ENCODE peak calls at places on chromosomes 11 and 22, in four cellular contexts. B is breast epithelium, L is heart left ventricle, R is H1. T is an unnamed sample.

GRCh38 chr11:26720003-26720402 is 1.9 kb downstream of the SLC5A12 start:
- DNase-seq in B (no peak), L (no peak), R (no peak), T (no peak)

GRCh38 chr11:11884774-11885481 is 43.2 kb downstream of the USP47 start:
- DNase-seq in B (no peak), L (no peak), R (no peak), T (no peak)

GRCh38 chr11:4637662-4638047 is 378 bp downstream of the OR51D1 start:
- DNase-seq in B (no peak), L (no peak), R (no peak), T (no peak)

GRCh38 chr11:48029686-48030279 is 49.4 kb downstream of the PTPRJ start:
- DNase-seq in B (no peak), L (no peak), R (no peak), T (no peak)

GRCh38 chr11:71977743-71978418 is 20.8 kb upstream of the IL18BP start:
- DNase-seq in B (no peak), L (no peak), R (no peak), T (peak; percentile 52)

GRCh38 chr22:36510966-36511881 is 4.4 kb upstream of the FOXRED2 start:
- DNase-seq in B (no peak), L (no peak), R (no peak), T (no peak)

GRCh38 chr11:86551286-86551685 is 121.1 kb downstream of the ME3 start:
- DNase-seq in B (no peak), L (no peak), R (no peak), T (no peak)

GRCh38 chr11:95218149-95218548 is 12.9 kb downstream of the SESN3 start:
- DNase-seq in B (no peak), L (no peak), R (no peak), T (no peak)

GRCh38 chr11:114366331-114367243 is 33.7 kb downstream of the C11orf71 start:
- DNase-seq in B (no peak), L (no peak), R (no peak), T (no peak)

GRCh38 chr11:10398525-10398924 is 56.5 kb upstream of the AMPD3 start:
- DNase-seq in B (no peak), L (peak; percentile 58), R (no peak), T (peak; percentile 84)

GRCh38 chr11:57306941-57307598 is 17.7 kb downstream of the TNKS1BP1 start:
- DNase-seq in B (no peak), L (no peak), R (no peak), T (peak; percentile 84)

GRCh38 chr11:20112291-20113146 is 47.8 kb downstream of the DBX1 start:
- DNase-seq in B (peak; percentile 75), L (peak; percentile 91), R (no peak), T (peak; percentile 77)

GRCh38 chr11:1283091-1283511 is 26.3 kb downstream of the TOLLIP start:
- DNase-seq in B (no peak), L (no peak), R (no peak), T (no peak)

GRCh38 chr11:120168108-120168959 is 30.4 kb upstream of the TRIM29 start:
- DNase-seq in B (no peak), L (no peak), R (no peak), T (no peak)

GRCh38 chr11:134049303-134049702 is 19.6 kb upstream of the JAM3 start:
- DNase-seq in B (no peak), L (no peak), R (no peak), T (peak; percentile 77)

GRCh38 chr22:36296690-36297089 is 43.8 kb downstream of the APOL1 start:
- DNase-seq in B (no peak), L (no peak), R (no peak), T (no peak)

GRCh38 chr11:63769719-63770443 is 1.3 kb upstream of the ZFTA start:
- DNase-seq in B (no peak), L (peak; percentile 32), R (no peak), T (no peak)

GRCh38 chr11:47852053-47852452 is 3.9 kb upstream of the NUP160 start:
- DNase-seq in B (no peak), L (no peak), R (no peak), T (no peak)

GRCh38 chr22:38310518-38311330 is 6.5 kb downstream of the CSNK1E start:
- DNase-seq in B (no peak), L (peak; percentile 59), R (no peak), T (no peak)

GRCh38 chr11:102312656-102313055 is 4.6 kb upstream of the BIRC3 start:
- DNase-seq in B (no peak), L (no peak), R (no peak), T (no peak)

GRCh38 chr11:3786781-3787428 is 10.4 kb downstream of the NUP98 start:
- DNase-seq in B (no peak), L (no peak), R (no peak), T (no peak)

GRCh38 chr11:104602643-104603042 is 295.6 kb downstream of the CASP12 start:
- DNase-seq in B (no peak), L (no peak), R (no peak), T (no peak)

GRCh38 chr11:19460718-19461405 is 220.1 kb upstream of the E2F8 start:
- DNase-seq in B (no peak), L (peak; percentile 46), R (no peak), T (no peak)

GRCh38 chr11:62710001-62710345 is 2.5 kb downstream of the GNG3 start:
- DNase-seq in B (no peak), L (no peak), R (no peak), T (no peak)

GRCh38 chr11:11391796-11392195 is 38.7 kb upstream of the CSNK2A3 start:
- DNase-seq in B (no peak), L (no peak), R (no peak), T (no peak)

GRCh38 chr11:78737891-78738290 is 163.2 kb upstream of the NARS2 start:
- DNase-seq in B (no peak), L (no peak), R (no peak), T (no peak)

GRCh38 chr22:19772673-19773469 is 12.3 kb downstream of the TBX1 start:
- DNase-seq in B (no peak), L (no peak), R (no peak), T (no peak)

GRCh38 chr22:19775496-19776325 is 15.1 kb downstream of the TBX1 start:
- DNase-seq in B (no peak), L (no peak), R (no peak), T (no peak)

GRCh38 chr22:19776433-19777031 is 16.0 kb downstream of the TBX1 start:
- DNase-seq in B (no peak), L (no peak), R (no peak), T (no peak)

GRCh38 chr22:19773470-19774040 is 13.0 kb downstream of the TBX1 start:
- DNase-seq in B (no peak), L (no peak), R (no peak), T (no peak)

DNA sequence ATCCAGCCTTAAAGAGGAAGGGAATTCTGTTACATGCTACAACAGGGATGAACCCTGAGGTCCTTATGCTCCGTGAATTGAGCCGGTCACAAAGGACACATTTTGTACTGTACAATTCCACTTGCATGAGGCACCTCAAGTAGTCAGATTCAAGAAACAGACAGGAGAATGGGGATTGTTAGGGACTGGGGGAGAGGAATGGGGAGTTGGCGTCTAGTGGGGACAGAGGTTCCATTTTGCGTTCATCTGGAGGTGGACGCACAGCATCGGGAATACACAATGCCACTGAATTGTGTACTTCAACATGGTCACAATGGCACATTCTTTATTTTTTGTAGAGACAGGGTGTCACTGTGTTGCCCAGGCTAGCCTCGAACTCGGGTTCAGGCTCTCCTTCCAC is 14.1 kb downstream of the TBX1 start:
- DNase-seq in B (no peak), L (no peak), R (no peak), T (no peak)
- H3K4me3 ChIP-seq in B (no peak overlapping the region), L (no peak overlapping the region), R (no peak overlapping the region), T (no peak overlapping the region)

GRCh38 chr11:45097721-45098493 is 48.5 kb upstream of the PRDM11 start:
- DNase-seq in B (peak; percentile 63), L (peak; percentile 69), R (no peak), T (peak; percentile 91)
- TF ChIP-seq CTCF in B (peak; percentile 38), L (peak; percentile 5), R (peak; percentile 4), T (no peak)

GRCh38 chr22:42644422-42645340 is 4.3 kb upstream of the ATP5MGL start:
- DNase-seq in B (peak; percentile 42), L (peak; percentile 69), R (no peak), T (no peak)
- H3K4me3 ChIP-seq in B (peak overlapping the region; percentile 30), L (peak overlapping the region; percentile 49), R (no peak overlapping the region), T (no peak overlapping the region)

GRCh38 chr11:112753706-112754105 is 207.5 kb upstream of the NCAM1 start:
- DNase-seq in B (no peak), L (no peak), R (no peak), T (no peak)

GRCh38 chr11:112760378-112761060 is 200.7 kb upstream of the NCAM1 start:
- DNase-seq in B (no peak), L (no peak), R (no peak), T (no peak)

GRCh38 chr11:112759418-112759817 is 201.8 kb upstream of the NCAM1 start:
- DNase-seq in B (no peak), L (no peak), R (no peak), T (no peak)

GRCh38 chr11:112752563-112752962 is 208.7 kb upstream of the NCAM1 start:
- DNase-seq in B (no peak), L (no peak), R (no peak), T (no peak)

DNA sequence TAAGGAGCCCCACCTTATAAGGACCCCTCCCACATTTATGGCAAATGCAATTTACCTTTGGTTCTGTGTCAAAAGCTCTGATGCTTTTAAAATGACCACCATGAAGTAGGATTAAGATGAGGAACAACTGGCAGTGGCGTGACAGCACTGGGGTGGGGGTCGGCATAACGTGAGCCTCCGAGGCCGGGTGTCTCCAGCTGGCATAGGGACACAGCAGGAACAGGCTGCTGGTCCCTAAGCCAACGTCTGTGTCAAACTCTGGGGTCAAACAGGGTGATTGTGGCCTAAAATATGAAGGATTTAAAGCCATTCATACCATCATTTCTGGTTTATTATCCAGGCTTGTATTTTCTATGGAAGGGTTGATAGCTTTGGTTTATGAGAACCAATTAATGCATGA is 205.1 kb upstream of the NCAM1 start:
- DNase-seq in B (no peak), L (no peak), R (no peak), T (no peak)
- TF ChIP-seq CTCF in B (no peak), L (no peak), R (no peak), T (no peak)

GRCh38 chr11:117738246-117738957 is 58.6 kb downstream of the DSCAML1 start:
- DNase-seq in B (no peak), L (no peak), R (no peak), T (no peak)
- H3K4me3 ChIP-seq in B (no peak overlapping the region), L (no peak overlapping the region), R (no peak overlapping the region), T (no peak overlapping the region)

GRCh38 chr11:110249066-110249465 is 47.3 kb downstream of the RDX start:
- DNase-seq in B (no peak), L (no peak), R (no peak), T (no peak)
- TF ChIP-seq CTCF in B (no peak), L (peak; percentile 33), R (no peak), T (no peak)

DNA sequence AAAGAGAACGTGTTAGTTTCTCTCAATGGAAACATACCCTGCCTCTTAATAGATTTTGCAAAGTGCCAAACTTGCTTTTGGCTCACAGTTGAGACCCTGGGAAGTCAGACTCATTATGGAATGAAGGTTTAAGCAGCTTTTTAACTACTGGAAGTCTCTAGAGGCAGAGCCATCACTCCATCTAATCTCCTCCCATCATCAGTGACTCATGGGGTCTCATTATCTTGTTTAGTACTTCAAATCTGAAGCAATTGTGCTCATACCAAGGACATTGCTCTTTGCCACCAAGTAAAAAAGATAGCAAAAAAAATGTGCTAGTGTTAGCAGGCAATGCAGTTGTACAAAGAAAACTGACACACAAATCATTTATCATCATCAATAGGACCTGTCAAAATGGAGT is 537.1 kb upstream of the LRRC4C start:
- DNase-seq in B (no peak), L (no peak), R (no peak), T (no peak)
- H3K4me3 ChIP-seq in B (no peak overlapping the region), L (no peak overlapping the region), R (no peak overlapping the region), T (no peak overlapping the region)

GRCh38 chr22:50027639-50028537 is 15.3 kb upstream of the IL17REL start:
- DNase-seq in B (peak; percentile 71), L (no peak), R (no peak), T (no peak)
- TF ChIP-seq CTCF in B (no peak), L (no peak), R (no peak), T (no peak)